ENCODE peak calls at places on chromosome 4, in eight cellular contexts. P is foreskin fibroblast; H is endothelial cell; J is psoas muscle; T is Caco-2; G is fibroblast of mammary gland; M is MM.1S; D is CD8-positive, alpha-beta T cell. W is an unnamed sample.

GRCh38 chr4:83110222-83110945 is 4.1 kb downstream of the PLAC8 start:
- DNase-seq in P (peak), H (peak), J (peak), T (peak), G (peak), M (peak), D (peak), W (peak)

GRCh38 chr4:174423257-174423944 is 98.9 kb downstream of the HPGD start:
- DNase-seq in P (peak), H (no peak), J (no peak), T (no peak), G (peak), M (no peak), D (no peak), W (no peak)

GRCh38 chr4:53551963-53552362 is 39.3 kb downstream of the LNX1 start:
- DNase-seq in P (no peak), H (no peak), J (no peak), T (no peak), G (no peak), M (no peak), D (no peak), W (no peak)

GRCh38 chr4:26173619-26174018 is 147.2 kb upstream of the RBPJ start:
- DNase-seq in P (peak), H (no peak), J (no peak), T (no peak), G (no peak), M (no peak), D (no peak), W (no peak)

GRCh38 chr4:94819371-94819770 is 61.6 kb downstream of the BMPR1B start:
- DNase-seq in P (no peak), H (no peak), J (no peak), T (no peak), G (no peak), M (no peak), D (no peak), W (no peak)

GRCh38 chr4:94763005-94763404 is 5.2 kb downstream of the BMPR1B start:
- DNase-seq in P (no peak), H (no peak), J (no peak), T (no peak), G (no peak), M (no peak), D (no peak), W (no peak)

GRCh38 chr4:160848901-160849735 is 1314.7 kb downstream of the FSTL5 start:
- DNase-seq in P (no peak), H (no peak), J (no peak), T (no peak), G (no peak), M (no peak), D (no peak), W (no peak)

GRCh38 chr4:5710962-5711478 is at the start of gene EVC:
- DNase-seq in P (peak), H (peak), J (peak), T (no peak), G (peak), M (peak), D (no peak), W (peak)

GRCh38 chr4:59044316-59044715 is 1934.1 kb upstream of the IGFBP7 start:
- DNase-seq in P (no peak), H (no peak), J (no peak), T (no peak), G (no peak), M (no peak), D (no peak), W (no peak)

GRCh38 chr4:823761-824460 is 2.0 kb downstream of the CPLX1 start:
- DNase-seq in P (no peak), H (no peak), J (peak), T (no peak), G (no peak), M (no peak), D (no peak), W (no peak)

GRCh38 chr4:825063-825968 is 613 bp downstream of the CPLX1 start:
- DNase-seq in P (peak), H (peak), J (peak), T (peak), G (peak), M (no peak), D (peak), W (peak)

GRCh38 chr4:823093-823760 is 2.7 kb downstream of the CPLX1 start:
- DNase-seq in P (no peak), H (no peak), J (peak), T (no peak), G (no peak), M (no peak), D (no peak), W (no peak)

GRCh38 chr4:825969-826330 is at the start of gene CPLX1:
- DNase-seq in P (peak), H (peak), J (peak), T (peak), G (no peak), M (no peak), D (no peak), W (peak)

GRCh38 chr4:824461-825062 is 1.4 kb downstream of the CPLX1 start:
- DNase-seq in P (peak), H (no peak), J (peak), T (no peak), G (no peak), M (no peak), D (no peak), W (no peak)
- TF ChIP-seq CTCF in P (no peak), H (no peak), J (no peak), T (no peak), G (no peak), M (no peak), D (no peak), W (no peak)

GRCh38 chr4:151864068-151864467 is 103.3 kb upstream of the GATB start:
- DNase-seq in P (no peak), H (no peak), J (no peak), T (no peak), G (no peak), M (no peak), D (no peak), W (no peak)
- TF ChIP-seq CTCF in P (no peak), H (no peak), J (no peak), T (no peak), G (no peak), M (no peak), D (no peak), W (no peak)

DNA sequence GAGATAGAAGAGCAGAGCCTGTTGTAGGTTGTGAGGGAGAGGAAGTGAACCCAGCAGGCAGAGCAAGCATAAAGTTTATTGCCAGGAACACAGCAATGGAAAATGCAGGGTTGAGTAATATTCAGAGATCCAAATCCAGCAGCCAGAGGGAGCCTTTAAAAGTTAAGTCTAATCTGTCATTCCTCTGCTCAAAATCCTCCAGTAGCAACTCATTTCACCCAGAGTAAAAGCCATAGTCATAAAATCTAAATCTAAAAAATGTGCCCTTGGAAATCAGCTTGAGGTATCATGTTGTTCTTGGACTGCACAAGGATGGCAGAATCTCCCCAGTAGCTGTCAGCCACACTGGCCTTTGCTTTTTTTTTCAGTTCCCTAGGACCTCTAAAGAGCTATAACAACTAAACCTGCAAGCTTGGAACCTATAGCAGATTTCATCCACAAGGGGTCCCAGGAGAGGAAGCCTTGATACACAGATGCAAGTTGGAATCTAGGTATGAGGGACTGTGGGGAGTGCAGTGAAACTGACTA is 62.9 kb upstream of the FRAS1 start:
- DNase-seq in P (peak), H (peak), J (no peak), T (peak), G (peak), M (peak), D (no peak), W (peak)
- TF ChIP-seq CTCF in P (peak), H (peak), J (peak), T (peak), G (peak), M (peak), D (no peak), W (peak)

DNA sequence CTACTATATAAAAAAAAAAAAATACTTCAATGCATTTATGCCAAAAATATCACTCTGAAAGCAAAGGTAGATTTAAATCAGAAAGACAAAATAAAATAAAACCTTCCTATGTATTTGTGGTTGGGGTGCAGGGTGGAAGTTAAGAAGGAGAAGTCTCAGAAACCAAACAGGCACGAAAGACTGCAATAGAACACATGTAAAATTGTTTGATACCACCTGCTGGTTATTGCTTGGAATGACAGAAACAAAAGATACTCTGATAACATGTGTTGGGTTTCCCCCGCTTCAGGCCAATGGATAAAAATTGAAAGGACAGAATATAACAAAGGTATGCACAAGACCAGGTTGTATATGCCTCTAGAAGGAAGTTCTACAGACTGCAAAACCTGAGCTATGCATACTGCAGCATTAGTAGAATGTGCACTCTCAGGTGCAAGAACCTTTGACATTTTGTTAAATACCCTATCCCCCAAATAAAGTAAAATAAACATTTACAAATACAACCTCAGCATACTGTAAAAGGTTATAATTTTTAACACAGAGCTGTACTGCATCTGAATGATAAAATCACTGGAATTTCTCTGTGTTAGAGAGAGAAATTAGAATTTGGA is 118.8 kb downstream of the GABRA2 start:
- DNase-seq in P (no peak), H (no peak), J (no peak), T (peak), G (peak), M (peak), D (no peak), W (no peak)
- TF ChIP-seq CTCF in P (no peak), H (peak), J (peak), T (peak), G (peak), M (peak), D (no peak), W (peak)

GRCh38 chr4:40056722-40057539 is at the start of gene N4BP2:
- DNase-seq in P (peak), H (peak), J (peak), T (peak), G (peak), M (peak), D (peak), W (peak)
- TF ChIP-seq CTCF in P (peak), H (peak), J (peak), T (peak), G (no peak), M (peak), D (peak), W (peak)

GRCh38 chr4:44632733-44633132 is 18.7 kb downstream of the YIPF7 start:
- DNase-seq in P (no peak), H (no peak), J (no peak), T (no peak), G (no peak), M (no peak), D (no peak), W (no peak)

GRCh38 chr4:44629280-44629866 is 22.1 kb downstream of the YIPF7 start:
- DNase-seq in P (peak), H (peak), J (no peak), T (peak), G (peak), M (peak), D (peak), W (peak)

GRCh38 chr4:44632089-44632488 is 19.3 kb downstream of the YIPF7 start:
- DNase-seq in P (no peak), H (no peak), J (no peak), T (no peak), G (no peak), M (no peak), D (no peak), W (no peak)
- TF ChIP-seq CTCF in P (no peak), H (peak), J (peak), T (no peak), G (peak), M (peak), D (no peak), W (no peak)

GRCh38 chr4:3408793-3409330 is 32.9 kb upstream of the HGFAC start:
- DNase-seq in P (no peak), H (no peak), J (peak), T (no peak), G (no peak), M (no peak), D (no peak), W (no peak)
- TF ChIP-seq CTCF in P (no peak), H (no peak), J (no peak), T (no peak), G (no peak), M (no peak), D (no peak), W (no peak)

DNA sequence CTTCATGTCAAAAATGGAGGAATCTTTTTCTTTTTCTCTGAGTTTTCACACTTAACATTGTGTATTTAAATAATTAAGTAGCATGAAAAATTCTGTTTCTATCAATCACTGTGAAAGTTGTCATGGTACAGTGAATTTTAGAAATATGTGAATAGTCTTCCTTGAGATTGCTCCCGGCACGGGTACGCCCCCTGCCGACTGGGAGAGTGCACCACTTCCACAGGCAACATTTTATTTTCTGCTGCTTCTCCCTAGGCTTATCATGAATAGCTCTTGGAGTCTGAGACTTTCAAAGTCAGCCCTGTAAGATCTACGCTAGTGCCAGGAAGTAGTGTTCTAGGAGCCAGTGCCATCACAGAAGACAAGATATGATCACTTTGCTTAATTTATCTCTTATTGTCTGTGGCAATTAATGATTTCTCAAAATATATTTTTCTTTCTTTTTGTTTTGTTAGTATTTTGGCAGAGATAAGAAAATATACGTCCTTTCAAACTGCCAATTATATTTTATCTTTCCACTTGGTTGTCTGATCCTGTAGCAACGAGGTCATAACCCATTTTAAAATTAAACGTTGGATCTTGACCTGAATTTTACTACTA is 763.8 kb upstream of the AADAT start:
- DNase-seq in P (peak), H (peak), J (no peak), T (peak), G (peak), M (peak), D (no peak), W (peak)
- TF ChIP-seq CTCF in P (peak), H (peak), J (peak), T (peak), G (peak), M (peak), D (no peak), W (peak)

GRCh38 chr4:43837604-43838003 is 611.0 kb downstream of the KCTD8 start:
- DNase-seq in P (no peak), H (no peak), J (no peak), T (no peak), G (no peak), M (no peak), D (no peak), W (no peak)

GRCh38 chr4:43842594-43842993 is 606.0 kb downstream of the KCTD8 start:
- DNase-seq in P (no peak), H (no peak), J (no peak), T (no peak), G (no peak), M (no peak), D (no peak), W (no peak)

GRCh38 chr4:43846111-43846587 is 602.5 kb downstream of the KCTD8 start:
- DNase-seq in P (no peak), H (no peak), J (peak), T (no peak), G (no peak), M (no peak), D (no peak), W (no peak)

DNA sequence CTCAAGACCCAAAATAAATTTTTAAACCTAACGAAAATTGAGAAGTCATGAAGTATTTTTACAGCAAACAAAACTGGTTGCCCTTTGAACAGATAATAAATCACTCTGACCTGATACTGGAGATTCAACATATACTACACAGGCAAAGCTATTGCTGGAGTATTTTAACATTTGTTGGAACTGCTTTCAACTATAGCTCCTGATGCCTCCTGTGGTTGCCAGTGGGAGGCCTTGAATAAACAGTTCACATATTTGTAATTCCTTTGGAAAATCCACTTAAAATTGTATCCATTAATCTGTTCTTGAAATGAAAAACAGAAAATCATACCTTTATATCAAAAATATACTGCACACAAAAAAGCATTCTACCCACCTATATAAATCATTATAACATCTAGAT is 605.1 kb downstream of the KCTD8 start:
- DNase-seq in P (no peak), H (no peak), J (no peak), T (peak), G (no peak), M (no peak), D (no peak), W (no peak)
- TF ChIP-seq CTCF in P (no peak), H (no peak), J (no peak), T (peak), G (no peak), M (no peak), D (no peak), W (no peak)

W was measured in GM13977.